ENCODE peak calls at places on chromosome 17, in eight cellular contexts. One of them, this sample, is unnamed.
A peak's percentile ranks its signal among the peaks of the same experiment; 100 is the strongest.

GRCh38 chr17:30821751-30822723 is 2.5 kb downstream of the CRLF3 start:
- DNase-seq in amygdala: no peak
- DNase-seq in stimulated activated CD8-positive, alpha-beta memory T cell treated with anti-CD3 and anti-CD28 coated beads, Interleukin-2, amount 100 ng/mL, for 1 hour: no peak
- DNase-seq in HFF-Myc: no peak
- DNase-seq in skeletal muscle cell: no peak
- DNase-seq in AG08395: no peak
- DNase-seq in bronchial epithelial cell: no peak
- DNase-seq in stimulated activated CD4-positive, alpha-beta T cell treated with anti-CD3 and anti-CD28 coated beads, Interleukin-4, amount 100 ng/mL, for 48 hours: no peak
- DNase-seq in this sample: no peak

GRCh38 chr17:38418693-38419507 is 9.4 kb upstream of the ARHGAP23 start:
- DNase-seq in HFF-Myc: no peak
- DNase-seq in stimulated activated CD4-positive, alpha-beta T cell treated with anti-CD3 and anti-CD28 coated beads, Interleukin-4, amount 100 ng/mL, for 48 hours: no peak
- DNase-seq in AG08395: no peak
- DNase-seq in stimulated activated CD8-positive, alpha-beta memory T cell treated with anti-CD3 and anti-CD28 coated beads, Interleukin-2, amount 100 ng/mL, for 1 hour: no peak
- DNase-seq in skeletal muscle cell: no peak
- DNase-seq in amygdala: no peak
- DNase-seq in bronchial epithelial cell: no peak
- DNase-seq in this sample: no peak

GRCh38 chr17:50853781-50854180 is 12.4 kb downstream of the TOB1 start:
- DNase-seq in stimulated activated CD8-positive, alpha-beta memory T cell treated with anti-CD3 and anti-CD28 coated beads, Interleukin-2, amount 100 ng/mL, for 1 hour: no peak
- DNase-seq in stimulated activated CD4-positive, alpha-beta T cell treated with anti-CD3 and anti-CD28 coated beads, Interleukin-4, amount 100 ng/mL, for 48 hours: no peak
- DNase-seq in AG08395: no peak
- DNase-seq in skeletal muscle cell: no peak
- DNase-seq in bronchial epithelial cell: no peak
- DNase-seq in HFF-Myc: no peak
- DNase-seq in amygdala: no peak
- DNase-seq in this sample: no peak

GRCh38 chr17:14429084-14429483 is 128.2 kb downstream of the HS3ST3B1 start:
- DNase-seq in bronchial epithelial cell: no peak
- DNase-seq in amygdala: no peak
- DNase-seq in stimulated activated CD8-positive, alpha-beta memory T cell treated with anti-CD3 and anti-CD28 coated beads, Interleukin-2, amount 100 ng/mL, for 1 hour: no peak
- DNase-seq in AG08395: no peak
- DNase-seq in skeletal muscle cell: no peak
- DNase-seq in HFF-Myc: no peak
- DNase-seq in stimulated activated CD4-positive, alpha-beta T cell treated with anti-CD3 and anti-CD28 coated beads, Interleukin-4, amount 100 ng/mL, for 48 hours: no peak
- DNase-seq in this sample: no peak

GRCh38 chr17:35645923-35646322 is 58.8 kb downstream of the AP2B1 start:
- DNase-seq in stimulated activated CD8-positive, alpha-beta memory T cell treated with anti-CD3 and anti-CD28 coated beads, Interleukin-2, amount 100 ng/mL, for 1 hour: no peak
- DNase-seq in AG08395: no peak
- DNase-seq in bronchial epithelial cell: no peak
- DNase-seq in amygdala: no peak
- DNase-seq in stimulated activated CD4-positive, alpha-beta T cell treated with anti-CD3 and anti-CD28 coated beads, Interleukin-4, amount 100 ng/mL, for 48 hours: no peak
- DNase-seq in skeletal muscle cell: no peak
- DNase-seq in HFF-Myc: no peak
- DNase-seq in this sample: no peak

GRCh38 chr17:17494499-17495447 is 1.4 kb downstream of the RASD1 start:
- DNase-seq in AG08395: peak; percentile 24
- DNase-seq in HFF-Myc: no peak
- DNase-seq in amygdala: peak; percentile 48
- DNase-seq in stimulated activated CD8-positive, alpha-beta memory T cell treated with anti-CD3 and anti-CD28 coated beads, Interleukin-2, amount 100 ng/mL, for 1 hour: no peak
- DNase-seq in bronchial epithelial cell: peak; percentile 17
- DNase-seq in skeletal muscle cell: no peak
- DNase-seq in stimulated activated CD4-positive, alpha-beta T cell treated with anti-CD3 and anti-CD28 coated beads, Interleukin-4, amount 100 ng/mL, for 48 hours: no peak
- DNase-seq in this sample: peak; percentile 13

GRCh38 chr17:50443492-50444051 is 17.6 kb downstream of the ACSF2 start:
- DNase-seq in skeletal muscle cell: no peak
- DNase-seq in AG08395: no peak
- DNase-seq in amygdala: no peak
- DNase-seq in bronchial epithelial cell: no peak
- DNase-seq in stimulated activated CD4-positive, alpha-beta T cell treated with anti-CD3 and anti-CD28 coated beads, Interleukin-4, amount 100 ng/mL, for 48 hours: no peak
- DNase-seq in stimulated activated CD8-positive, alpha-beta memory T cell treated with anti-CD3 and anti-CD28 coated beads, Interleukin-2, amount 100 ng/mL, for 1 hour: no peak
- DNase-seq in HFF-Myc: no peak
- DNase-seq in this sample: no peak

GRCh38 chr17:44108440-44109311 is 14.8 kb downstream of the HDAC5 start:
- DNase-seq in AG08395: peak; percentile 96
- DNase-seq in stimulated activated CD4-positive, alpha-beta T cell treated with anti-CD3 and anti-CD28 coated beads, Interleukin-4, amount 100 ng/mL, for 48 hours: no peak
- DNase-seq in skeletal muscle cell: peak; percentile 86
- DNase-seq in bronchial epithelial cell: no peak
- DNase-seq in stimulated activated CD8-positive, alpha-beta memory T cell treated with anti-CD3 and anti-CD28 coated beads, Interleukin-2, amount 100 ng/mL, for 1 hour: no peak
- DNase-seq in amygdala: peak; percentile 17
- DNase-seq in HFF-Myc: peak; percentile 87
- DNase-seq in this sample: no peak

GRCh38 chr17:16352303-16352837 is 899 bp downstream of the CENPV start:
- DNase-seq in amygdala: peak; percentile 27
- DNase-seq in AG08395: peak; percentile 12
- DNase-seq in skeletal muscle cell: no peak
- DNase-seq in stimulated activated CD8-positive, alpha-beta memory T cell treated with anti-CD3 and anti-CD28 coated beads, Interleukin-2, amount 100 ng/mL, for 1 hour: no peak
- DNase-seq in bronchial epithelial cell: no peak
- DNase-seq in stimulated activated CD4-positive, alpha-beta T cell treated with anti-CD3 and anti-CD28 coated beads, Interleukin-4, amount 100 ng/mL, for 48 hours: peak; percentile 27
- DNase-seq in HFF-Myc: no peak
- DNase-seq in this sample: no peak

GRCh38 chr17:19364699-19365498 is 2.4 kb upstream of the B9D1 start:
- DNase-seq in skeletal muscle cell: no peak
- DNase-seq in stimulated activated CD8-positive, alpha-beta memory T cell treated with anti-CD3 and anti-CD28 coated beads, Interleukin-2, amount 100 ng/mL, for 1 hour: no peak
- DNase-seq in stimulated activated CD4-positive, alpha-beta T cell treated with anti-CD3 and anti-CD28 coated beads, Interleukin-4, amount 100 ng/mL, for 48 hours: no peak
- DNase-seq in amygdala: no peak
- DNase-seq in HFF-Myc: no peak
- DNase-seq in AG08395: no peak
- DNase-seq in bronchial epithelial cell: no peak
- DNase-seq in this sample: no peak

GRCh38 chr17:10328971-10329923 is 43.6 kb downstream of the MYH13 start:
- DNase-seq in bronchial epithelial cell: no peak
- DNase-seq in skeletal muscle cell: no peak
- DNase-seq in HFF-Myc: no peak
- DNase-seq in amygdala: no peak
- DNase-seq in stimulated activated CD8-positive, alpha-beta memory T cell treated with anti-CD3 and anti-CD28 coated beads, Interleukin-2, amount 100 ng/mL, for 1 hour: no peak
- DNase-seq in AG08395: no peak
- DNase-seq in stimulated activated CD4-positive, alpha-beta T cell treated with anti-CD3 and anti-CD28 coated beads, Interleukin-4, amount 100 ng/mL, for 48 hours: no peak
- DNase-seq in this sample: no peak

GRCh38 chr17:36221187-36221586 is 10.3 kb downstream of the CCL4L2 start:
- DNase-seq in AG08395: no peak
- DNase-seq in stimulated activated CD4-positive, alpha-beta T cell treated with anti-CD3 and anti-CD28 coated beads, Interleukin-4, amount 100 ng/mL, for 48 hours: no peak
- DNase-seq in skeletal muscle cell: no peak
- DNase-seq in amygdala: no peak
- DNase-seq in HFF-Myc: no peak
- DNase-seq in bronchial epithelial cell: no peak
- DNase-seq in stimulated activated CD8-positive, alpha-beta memory T cell treated with anti-CD3 and anti-CD28 coated beads, Interleukin-2, amount 100 ng/mL, for 1 hour: no peak
- DNase-seq in this sample: no peak

GRCh38 chr17:4232168-4232813 is 31.5 kb downstream of the ANKFY1 start:
- DNase-seq in stimulated activated CD8-positive, alpha-beta memory T cell treated with anti-CD3 and anti-CD28 coated beads, Interleukin-2, amount 100 ng/mL, for 1 hour: no peak
- DNase-seq in HFF-Myc: no peak
- DNase-seq in skeletal muscle cell: no peak
- DNase-seq in stimulated activated CD4-positive, alpha-beta T cell treated with anti-CD3 and anti-CD28 coated beads, Interleukin-4, amount 100 ng/mL, for 48 hours: no peak
- DNase-seq in amygdala: no peak
- DNase-seq in AG08395: peak; percentile 46
- DNase-seq in bronchial epithelial cell: peak; percentile 75
- DNase-seq in this sample: no peak

GRCh38 chr17:61403846-61404701 is 4.4 kb downstream of the TBX2 start:
- DNase-seq in HFF-Myc: no peak
- DNase-seq in stimulated activated CD4-positive, alpha-beta T cell treated with anti-CD3 and anti-CD28 coated beads, Interleukin-4, amount 100 ng/mL, for 48 hours: no peak
- DNase-seq in bronchial epithelial cell: peak; percentile 70
- DNase-seq in amygdala: no peak
- DNase-seq in AG08395: no peak
- DNase-seq in stimulated activated CD8-positive, alpha-beta memory T cell treated with anti-CD3 and anti-CD28 coated beads, Interleukin-2, amount 100 ng/mL, for 1 hour: no peak
- DNase-seq in skeletal muscle cell: no peak
- DNase-seq in this sample: no peak

GRCh38 chr17:39617446-39618251 is 9.1 kb upstream of the PPP1R1B start:
- DNase-seq in stimulated activated CD4-positive, alpha-beta T cell treated with anti-CD3 and anti-CD28 coated beads, Interleukin-4, amount 100 ng/mL, for 48 hours: peak; percentile 42
- DNase-seq in AG08395: peak; percentile 74
- DNase-seq in amygdala: peak; percentile 45
- DNase-seq in skeletal muscle cell: no peak
- DNase-seq in stimulated activated CD8-positive, alpha-beta memory T cell treated with anti-CD3 and anti-CD28 coated beads, Interleukin-2, amount 100 ng/mL, for 1 hour: no peak
- DNase-seq in HFF-Myc: no peak
- DNase-seq in bronchial epithelial cell: peak; percentile 23
- DNase-seq in this sample: no peak

GRCh38 chr17:57861737-57862409 is 12.0 kb upstream of the MRPS23 start:
- DNase-seq in stimulated activated CD4-positive, alpha-beta T cell treated with anti-CD3 and anti-CD28 coated beads, Interleukin-4, amount 100 ng/mL, for 48 hours: no peak
- DNase-seq in AG08395: peak; percentile 66
- DNase-seq in stimulated activated CD8-positive, alpha-beta memory T cell treated with anti-CD3 and anti-CD28 coated beads, Interleukin-2, amount 100 ng/mL, for 1 hour: no peak
- DNase-seq in skeletal muscle cell: no peak
- DNase-seq in HFF-Myc: no peak
- DNase-seq in amygdala: peak; percentile 32
- DNase-seq in bronchial epithelial cell: no peak
- DNase-seq in this sample: no peak

GRCh38 chr17:30347488-30347887 is 13.6 kb upstream of the TMIGD1 start:
- DNase-seq in HFF-Myc: no peak
- DNase-seq in stimulated activated CD4-positive, alpha-beta T cell treated with anti-CD3 and anti-CD28 coated beads, Interleukin-4, amount 100 ng/mL, for 48 hours: no peak
- DNase-seq in AG08395: no peak
- DNase-seq in amygdala: no peak
- DNase-seq in skeletal muscle cell: no peak
- DNase-seq in stimulated activated CD8-positive, alpha-beta memory T cell treated with anti-CD3 and anti-CD28 coated beads, Interleukin-2, amount 100 ng/mL, for 1 hour: no peak
- DNase-seq in bronchial epithelial cell: no peak
- DNase-seq in this sample: no peak

GRCh38 chr17:68499587-68499986 is 12.6 kb upstream of the PRKAR1A start:
- DNase-seq in skeletal muscle cell: no peak
- DNase-seq in AG08395: no peak
- DNase-seq in amygdala: no peak
- DNase-seq in stimulated activated CD8-positive, alpha-beta memory T cell treated with anti-CD3 and anti-CD28 coated beads, Interleukin-2, amount 100 ng/mL, for 1 hour: no peak
- DNase-seq in bronchial epithelial cell: no peak
- DNase-seq in stimulated activated CD4-positive, alpha-beta T cell treated with anti-CD3 and anti-CD28 coated beads, Interleukin-4, amount 100 ng/mL, for 48 hours: no peak
- DNase-seq in HFF-Myc: no peak
- DNase-seq in this sample: no peak

GRCh38 chr17:77140878-77141767 is at the start of gene SEC14L1:
- DNase-seq in bronchial epithelial cell: no peak
- DNase-seq in HFF-Myc: no peak
- DNase-seq in AG08395: no peak
- DNase-seq in amygdala: no peak
- DNase-seq in stimulated activated CD4-positive, alpha-beta T cell treated with anti-CD3 and anti-CD28 coated beads, Interleukin-4, amount 100 ng/mL, for 48 hours: no peak
- DNase-seq in skeletal muscle cell: no peak
- DNase-seq in stimulated activated CD8-positive, alpha-beta memory T cell treated with anti-CD3 and anti-CD28 coated beads, Interleukin-2, amount 100 ng/mL, for 1 hour: no peak
- DNase-seq in this sample: peak; percentile 44

GRCh38 chr17:17933775-17934174 is 38.4 kb downstream of the TOM1L2 start:
- DNase-seq in amygdala: no peak
- DNase-seq in HFF-Myc: no peak
- DNase-seq in stimulated activated CD4-positive, alpha-beta T cell treated with anti-CD3 and anti-CD28 coated beads, Interleukin-4, amount 100 ng/mL, for 48 hours: no peak
- DNase-seq in bronchial epithelial cell: no peak
- DNase-seq in skeletal muscle cell: no peak
- DNase-seq in stimulated activated CD8-positive, alpha-beta memory T cell treated with anti-CD3 and anti-CD28 coated beads, Interleukin-2, amount 100 ng/mL, for 1 hour: no peak
- DNase-seq in AG08395: no peak
- DNase-seq in this sample: no peak

GRCh38 chr17:49106366-49107210 is 26.0 kb upstream of the B4GALNT2 start:
- DNase-seq in AG08395: peak; percentile 40
- DNase-seq in stimulated activated CD8-positive, alpha-beta memory T cell treated with anti-CD3 and anti-CD28 coated beads, Interleukin-2, amount 100 ng/mL, for 1 hour: no peak
- DNase-seq in amygdala: no peak
- DNase-seq in stimulated activated CD4-positive, alpha-beta T cell treated with anti-CD3 and anti-CD28 coated beads, Interleukin-4, amount 100 ng/mL, for 48 hours: no peak
- DNase-seq in HFF-Myc: no peak
- DNase-seq in skeletal muscle cell: no peak
- DNase-seq in bronchial epithelial cell: peak; percentile 41
- DNase-seq in this sample: no peak

GRCh38 chr17:78722101-78722761 is 59.8 kb downstream of the CYTH1 start:
- DNase-seq in amygdala: peak; percentile 77
- DNase-seq in stimulated activated CD4-positive, alpha-beta T cell treated with anti-CD3 and anti-CD28 coated beads, Interleukin-4, amount 100 ng/mL, for 48 hours: no peak
- DNase-seq in skeletal muscle cell: no peak
- DNase-seq in bronchial epithelial cell: no peak
- DNase-seq in AG08395: peak; percentile 30
- DNase-seq in HFF-Myc: no peak
- DNase-seq in stimulated activated CD8-positive, alpha-beta memory T cell treated with anti-CD3 and anti-CD28 coated beads, Interleukin-2, amount 100 ng/mL, for 1 hour: no peak
- DNase-seq in this sample: peak; percentile 59

GRCh38 chr17:27532269-27533067 is 76.2 kb downstream of the KSR1 start:
- DNase-seq in AG08395: no peak
- DNase-seq in bronchial epithelial cell: peak; percentile 51
- DNase-seq in amygdala: peak; percentile 32
- DNase-seq in HFF-Myc: no peak
- DNase-seq in skeletal muscle cell: peak; percentile 77
- DNase-seq in stimulated activated CD8-positive, alpha-beta memory T cell treated with anti-CD3 and anti-CD28 coated beads, Interleukin-2, amount 100 ng/mL, for 1 hour: no peak
- DNase-seq in stimulated activated CD4-positive, alpha-beta T cell treated with anti-CD3 and anti-CD28 coated beads, Interleukin-4, amount 100 ng/mL, for 48 hours: no peak
- DNase-seq in this sample: no peak

GRCh38 chr17:40678902-40679522 is 14.0 kb upstream of the KRT222 start:
- DNase-seq in skeletal muscle cell: no peak
- DNase-seq in HFF-Myc: no peak
- DNase-seq in AG08395: no peak
- DNase-seq in amygdala: no peak
- DNase-seq in stimulated activated CD4-positive, alpha-beta T cell treated with anti-CD3 and anti-CD28 coated beads, Interleukin-4, amount 100 ng/mL, for 48 hours: no peak
- DNase-seq in stimulated activated CD8-positive, alpha-beta memory T cell treated with anti-CD3 and anti-CD28 coated beads, Interleukin-2, amount 100 ng/mL, for 1 hour: no peak
- DNase-seq in bronchial epithelial cell: peak; percentile 23
- DNase-seq in this sample: no peak

GRCh38 chr17:48791128-48792032 is 25.6 kb downstream of the TTLL6 start:
- DNase-seq in HFF-Myc: peak; percentile 57
- DNase-seq in stimulated activated CD8-positive, alpha-beta memory T cell treated with anti-CD3 and anti-CD28 coated beads, Interleukin-2, amount 100 ng/mL, for 1 hour: no peak
- DNase-seq in skeletal muscle cell: no peak
- DNase-seq in bronchial epithelial cell: peak; percentile 66
- DNase-seq in AG08395: peak; percentile 87
- DNase-seq in stimulated activated CD4-positive, alpha-beta T cell treated with anti-CD3 and anti-CD28 coated beads, Interleukin-4, amount 100 ng/mL, for 48 hours: no peak
- DNase-seq in amygdala: peak; percentile 68
- DNase-seq in this sample: no peak

GRCh38 chr17:38706625-38707298 is 1.7 kb downstream of the MLLT6 start:
- DNase-seq in stimulated activated CD4-positive, alpha-beta T cell treated with anti-CD3 and anti-CD28 coated beads, Interleukin-4, amount 100 ng/mL, for 48 hours: peak; percentile 16
- DNase-seq in skeletal muscle cell: no peak
- DNase-seq in amygdala: no peak
- DNase-seq in bronchial epithelial cell: no peak
- DNase-seq in AG08395: no peak
- DNase-seq in stimulated activated CD8-positive, alpha-beta memory T cell treated with anti-CD3 and anti-CD28 coated beads, Interleukin-2, amount 100 ng/mL, for 1 hour: no peak
- DNase-seq in HFF-Myc: no peak
- DNase-seq in this sample: no peak

GRCh38 chr17:64212122-64212521 is 50.9 kb downstream of the TEX2 start:
- DNase-seq in AG08395: peak; percentile 40
- DNase-seq in stimulated activated CD8-positive, alpha-beta memory T cell treated with anti-CD3 and anti-CD28 coated beads, Interleukin-2, amount 100 ng/mL, for 1 hour: no peak
- DNase-seq in HFF-Myc: no peak
- DNase-seq in skeletal muscle cell: peak; percentile 56
- DNase-seq in stimulated activated CD4-positive, alpha-beta T cell treated with anti-CD3 and anti-CD28 coated beads, Interleukin-4, amount 100 ng/mL, for 48 hours: no peak
- DNase-seq in amygdala: no peak
- DNase-seq in bronchial epithelial cell: no peak
- DNase-seq in this sample: no peak

GRCh38 chr17:30021708-30022317 is 80.4 kb downstream of the EFCAB5 start:
- DNase-seq in amygdala: peak; percentile 35
- DNase-seq in stimulated activated CD8-positive, alpha-beta memory T cell treated with anti-CD3 and anti-CD28 coated beads, Interleukin-2, amount 100 ng/mL, for 1 hour: no peak
- DNase-seq in AG08395: peak; percentile 64
- DNase-seq in bronchial epithelial cell: peak; percentile 63
- DNase-seq in stimulated activated CD4-positive, alpha-beta T cell treated with anti-CD3 and anti-CD28 coated beads, Interleukin-4, amount 100 ng/mL, for 48 hours: no peak
- DNase-seq in skeletal muscle cell: peak; percentile 3
- DNase-seq in HFF-Myc: peak; percentile 31
- DNase-seq in this sample: no peak

GRCh38 chr17:71922439-71922838 is 198.4 kb upstream of the SOX9 start:
- DNase-seq in skeletal muscle cell: peak; percentile 90
- DNase-seq in stimulated activated CD4-positive, alpha-beta T cell treated with anti-CD3 and anti-CD28 coated beads, Interleukin-4, amount 100 ng/mL, for 48 hours: no peak
- DNase-seq in HFF-Myc: no peak
- DNase-seq in bronchial epithelial cell: peak; percentile 90
- DNase-seq in stimulated activated CD8-positive, alpha-beta memory T cell treated with anti-CD3 and anti-CD28 coated beads, Interleukin-2, amount 100 ng/mL, for 1 hour: no peak
- DNase-seq in amygdala: no peak
- DNase-seq in AG08395: peak; percentile 69
- DNase-seq in this sample: no peak

GRCh38 chr17:42163113-42163512 is 8.3 kb upstream of the RAB5C start:
- DNase-seq in AG08395: no peak
- DNase-seq in amygdala: no peak
- DNase-seq in skeletal muscle cell: no peak
- DNase-seq in stimulated activated CD4-positive, alpha-beta T cell treated with anti-CD3 and anti-CD28 coated beads, Interleukin-4, amount 100 ng/mL, for 48 hours: peak; percentile 49
- DNase-seq in HFF-Myc: no peak
- DNase-seq in bronchial epithelial cell: no peak
- DNase-seq in stimulated activated CD8-positive, alpha-beta memory T cell treated with anti-CD3 and anti-CD28 coated beads, Interleukin-2, amount 100 ng/mL, for 1 hour: no peak
- DNase-seq in this sample: no peak

GRCh38 chr17:44122825-44123355 is 551 bp downstream of the HDAC5 start:
- DNase-seq in stimulated activated CD4-positive, alpha-beta T cell treated with anti-CD3 and anti-CD28 coated beads, Interleukin-4, amount 100 ng/mL, for 48 hours: no peak
- DNase-seq in stimulated activated CD8-positive, alpha-beta memory T cell treated with anti-CD3 and anti-CD28 coated beads, Interleukin-2, amount 100 ng/mL, for 1 hour: no peak
- DNase-seq in HFF-Myc: no peak
- DNase-seq in skeletal muscle cell: no peak
- DNase-seq in AG08395: no peak
- DNase-seq in amygdala: no peak
- DNase-seq in bronchial epithelial cell: no peak
- DNase-seq in this sample: peak; percentile 18

GRCh38 chr17:5234645-5235576 is at the start of gene SCIMP:
- DNase-seq in HFF-Myc: no peak
- DNase-seq in bronchial epithelial cell: no peak
- DNase-seq in AG08395: no peak
- DNase-seq in skeletal muscle cell: no peak
- DNase-seq in stimulated activated CD4-positive, alpha-beta T cell treated with anti-CD3 and anti-CD28 coated beads, Interleukin-4, amount 100 ng/mL, for 48 hours: no peak
- DNase-seq in amygdala: peak; percentile 48
- DNase-seq in stimulated activated CD8-positive, alpha-beta memory T cell treated with anti-CD3 and anti-CD28 coated beads, Interleukin-2, amount 100 ng/mL, for 1 hour: no peak
- DNase-seq in this sample: peak; percentile 75

GRCh38 chr17:31787082-31787481 is 72.0 kb downstream of the COPRS start:
- DNase-seq in HFF-Myc: no peak
- DNase-seq in amygdala: no peak
- DNase-seq in stimulated activated CD8-positive, alpha-beta memory T cell treated with anti-CD3 and anti-CD28 coated beads, Interleukin-2, amount 100 ng/mL, for 1 hour: no peak
- DNase-seq in stimulated activated CD4-positive, alpha-beta T cell treated with anti-CD3 and anti-CD28 coated beads, Interleukin-4, amount 100 ng/mL, for 48 hours: no peak
- DNase-seq in AG08395: no peak
- DNase-seq in skeletal muscle cell: no peak
- DNase-seq in bronchial epithelial cell: no peak
- DNase-seq in this sample: no peak

GRCh38 chr17:17042851-17043667 is 802 bp downstream of the MPRIP start:
- DNase-seq in amygdala: peak; percentile 16
- DNase-seq in bronchial epithelial cell: peak; percentile 63
- DNase-seq in HFF-Myc: no peak
- DNase-seq in stimulated activated CD4-positive, alpha-beta T cell treated with anti-CD3 and anti-CD28 coated beads, Interleukin-4, amount 100 ng/mL, for 48 hours: no peak
- DNase-seq in skeletal muscle cell: no peak
- DNase-seq in stimulated activated CD8-positive, alpha-beta memory T cell treated with anti-CD3 and anti-CD28 coated beads, Interleukin-2, amount 100 ng/mL, for 1 hour: no peak
- DNase-seq in AG08395: peak; percentile 38
- DNase-seq in this sample: no peak